ENCODE peak calls at places on chromosome 5, in nine cellular contexts. One of them, this sample, is unnamed.

GRCh38 chr5:94508421-94509148 is 109.8 kb downstream of the KIAA0825 start:
- DNase-seq in heart right ventricle: no peak
- DNase-seq in body of pancreas: no peak
- DNase-seq in psoas muscle: no peak
- DNase-seq in upper lobe of right lung: no peak
- DNase-seq in sigmoid colon: no peak
- DNase-seq in HCT116: no peak
- DNase-seq in testis: no peak
- DNase-seq in esophagus squamous epithelium: no peak
- DNase-seq in this sample: no peak

GRCh38 chr5:60018091-60018490 is 124.6 kb upstream of the PDE4D start:
- DNase-seq in psoas muscle: no peak
- DNase-seq in upper lobe of right lung: no peak
- DNase-seq in heart right ventricle: no peak
- DNase-seq in sigmoid colon: no peak
- DNase-seq in testis: no peak
- DNase-seq in HCT116: no peak
- DNase-seq in body of pancreas: no peak
- DNase-seq in esophagus squamous epithelium: no peak
- DNase-seq in this sample: no peak

GRCh38 chr5:175746851-175747250 is 89.0 kb downstream of the HRH2 start:
- DNase-seq in sigmoid colon: no peak
- DNase-seq in heart right ventricle: no peak
- DNase-seq in upper lobe of right lung: no peak
- DNase-seq in body of pancreas: no peak
- DNase-seq in esophagus squamous epithelium: no peak
- DNase-seq in HCT116: peak; percentile 36
- DNase-seq in psoas muscle: no peak
- DNase-seq in testis: no peak
- DNase-seq in this sample: no peak

GRCh38 chr5:77707786-77708185 is 68.4 kb downstream of the TBCA start:
- DNase-seq in body of pancreas: no peak
- DNase-seq in psoas muscle: no peak
- DNase-seq in HCT116: no peak
- DNase-seq in upper lobe of right lung: no peak
- DNase-seq in testis: no peak
- DNase-seq in esophagus squamous epithelium: no peak
- DNase-seq in heart right ventricle: no peak
- DNase-seq in sigmoid colon: no peak
- DNase-seq in this sample: no peak

GRCh38 chr5:1285883-1286291 is 9.0 kb downstream of the TERT start:
- DNase-seq in HCT116: no peak
- DNase-seq in body of pancreas: no peak
- DNase-seq in upper lobe of right lung: peak; percentile 55
- DNase-seq in psoas muscle: no peak
- DNase-seq in testis: no peak
- DNase-seq in heart right ventricle: no peak
- DNase-seq in esophagus squamous epithelium: no peak
- DNase-seq in sigmoid colon: no peak
- DNase-seq in this sample: no peak

GRCh38 chr5:55498466-55498865 is 36.3 kb downstream of the PLPP1 start:
- DNase-seq in sigmoid colon: no peak
- DNase-seq in testis: no peak
- DNase-seq in HCT116: no peak
- DNase-seq in psoas muscle: no peak
- DNase-seq in upper lobe of right lung: no peak
- DNase-seq in heart right ventricle: no peak
- DNase-seq in esophagus squamous epithelium: no peak
- DNase-seq in body of pancreas: no peak
- DNase-seq in this sample: no peak

GRCh38 chr5:150670275-150670960 is 9.4 kb downstream of the MYOZ3 start:
- DNase-seq in esophagus squamous epithelium: no peak
- DNase-seq in body of pancreas: no peak
- DNase-seq in sigmoid colon: no peak
- DNase-seq in heart right ventricle: no peak
- DNase-seq in upper lobe of right lung: no peak
- DNase-seq in testis: no peak
- DNase-seq in psoas muscle: no peak
- DNase-seq in HCT116: no peak
- DNase-seq in this sample: no peak

GRCh38 chr5:53303105-53303504 is 177.3 kb upstream of the FST start:
- DNase-seq in testis: no peak
- DNase-seq in HCT116: no peak
- DNase-seq in sigmoid colon: no peak
- DNase-seq in heart right ventricle: no peak
- DNase-seq in upper lobe of right lung: no peak
- DNase-seq in esophagus squamous epithelium: no peak
- DNase-seq in body of pancreas: no peak
- DNase-seq in psoas muscle: no peak
- DNase-seq in this sample: no peak

GRCh38 chr5:30343707-30344106 is 849.8 kb upstream of the CDH6 start:
- DNase-seq in testis: no peak
- DNase-seq in sigmoid colon: no peak
- DNase-seq in upper lobe of right lung: no peak
- DNase-seq in body of pancreas: no peak
- DNase-seq in psoas muscle: no peak
- DNase-seq in heart right ventricle: no peak
- DNase-seq in esophagus squamous epithelium: no peak
- DNase-seq in HCT116: no peak
- DNase-seq in this sample: no peak

GRCh38 chr5:65334077-65334476 is 147.6 kb downstream of the ADAMTS6 start:
- DNase-seq in sigmoid colon: no peak
- DNase-seq in body of pancreas: peak; percentile 56
- DNase-seq in upper lobe of right lung: no peak
- DNase-seq in HCT116: no peak
- DNase-seq in esophagus squamous epithelium: no peak
- DNase-seq in heart right ventricle: no peak
- DNase-seq in psoas muscle: no peak
- DNase-seq in testis: no peak
- DNase-seq in this sample: peak; percentile 56

GRCh38 chr5:142358648-142359047 is 33.8 kb upstream of the SPRY4 start:
- DNase-seq in body of pancreas: no peak
- DNase-seq in upper lobe of right lung: no peak
- DNase-seq in esophagus squamous epithelium: no peak
- DNase-seq in HCT116: no peak
- DNase-seq in sigmoid colon: peak; percentile 24
- DNase-seq in testis: no peak
- DNase-seq in heart right ventricle: no peak
- DNase-seq in psoas muscle: no peak
- DNase-seq in this sample: no peak
- H3K4me1 ChIP-seq in body of pancreas: peaks cover 46% of the 10 kb centered on the region
- H3K4me1 ChIP-seq in upper lobe of right lung: peaks cover 29% of the 10 kb centered on the region
- H3K4me1 ChIP-seq in esophagus squamous epithelium: peaks cover 41% of the 10 kb centered on the region
- H3K4me1 ChIP-seq in HCT116: peaks cover 91% of the 10 kb centered on the region
- H3K4me1 ChIP-seq in sigmoid colon: no peaks in the 10 kb centered on the region
- H3K4me1 ChIP-seq in testis: peaks cover 8% of the 10 kb centered on the region
- H3K4me1 ChIP-seq in heart right ventricle: peaks cover 16% of the 10 kb centered on the region
- H3K4me1 ChIP-seq in psoas muscle: peaks cover 13% of the 10 kb centered on the region
- H3K4me1 ChIP-seq in this sample: peaks cover 28% of the 10 kb centered on the region

GRCh38 chr5:39815701-39816100 is 390.9 kb upstream of the DAB2 start:
- DNase-seq in psoas muscle: no peak
- DNase-seq in upper lobe of right lung: no peak
- DNase-seq in body of pancreas: no peak
- DNase-seq in testis: no peak
- DNase-seq in esophagus squamous epithelium: no peak
- DNase-seq in heart right ventricle: no peak
- DNase-seq in HCT116: no peak
- DNase-seq in sigmoid colon: no peak
- DNase-seq in this sample: no peak

GRCh38 chr5:39816111-39816834 is 391.5 kb upstream of the DAB2 start:
- DNase-seq in body of pancreas: no peak
- DNase-seq in esophagus squamous epithelium: no peak
- DNase-seq in testis: no peak
- DNase-seq in sigmoid colon: no peak
- DNase-seq in psoas muscle: no peak
- DNase-seq in heart right ventricle: no peak
- DNase-seq in HCT116: no peak
- DNase-seq in upper lobe of right lung: no peak
- DNase-seq in this sample: no peak

DNA sequence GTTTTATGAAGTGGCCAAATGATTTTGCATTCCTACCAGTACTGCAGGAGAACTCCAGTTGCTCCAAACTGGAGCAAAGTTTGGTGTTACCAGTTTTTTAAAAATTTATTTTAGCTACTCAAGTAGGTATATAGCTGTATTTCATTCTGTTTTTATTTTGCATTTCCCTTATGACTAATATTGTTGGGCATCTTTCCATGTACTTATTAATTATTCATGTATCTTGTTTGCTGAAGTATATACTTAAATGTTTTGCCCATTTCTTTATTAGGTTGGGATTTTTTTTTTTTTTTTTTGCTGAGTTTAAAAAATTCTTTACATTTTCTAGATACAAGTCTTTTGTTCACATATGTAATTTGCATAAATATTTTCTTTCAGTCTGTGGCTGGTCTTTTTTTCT is 386.6 kb upstream of the DAB2 start:
- DNase-seq in body of pancreas: no peak
- DNase-seq in upper lobe of right lung: no peak
- DNase-seq in sigmoid colon: no peak
- DNase-seq in HCT116: no peak
- DNase-seq in esophagus squamous epithelium: no peak
- DNase-seq in testis: no peak
- DNase-seq in heart right ventricle: no peak
- DNase-seq in psoas muscle: no peak
- DNase-seq in this sample: no peak
- H3K4me1 ChIP-seq in body of pancreas: peaks cover 6% of the 10 kb centered on the region
- H3K4me1 ChIP-seq in upper lobe of right lung: no peaks in the 10 kb centered on the region
- H3K4me1 ChIP-seq in sigmoid colon: no peaks in the 10 kb centered on the region
- H3K4me1 ChIP-seq in HCT116: no peaks in the 10 kb centered on the region
- H3K4me1 ChIP-seq in esophagus squamous epithelium: no peaks in the 10 kb centered on the region
- H3K4me1 ChIP-seq in testis: no peaks in the 10 kb centered on the region
- H3K4me1 ChIP-seq in heart right ventricle: no peaks in the 10 kb centered on the region
- H3K4me1 ChIP-seq in psoas muscle: no peaks in the 10 kb centered on the region
- H3K4me1 ChIP-seq in this sample: no peaks in the 10 kb centered on the region

GRCh38 chr5:179296150-179296821 is 49.0 kb downstream of the ADAMTS2 start:
- DNase-seq in testis: no peak
- DNase-seq in upper lobe of right lung: peak; percentile 57
- DNase-seq in sigmoid colon: peak; percentile 56
- DNase-seq in HCT116: no peak
- DNase-seq in psoas muscle: peak; percentile 8
- DNase-seq in body of pancreas: no peak
- DNase-seq in heart right ventricle: peak; percentile 8
- DNase-seq in esophagus squamous epithelium: no peak
- DNase-seq in this sample: no peak
- H3K4me1 ChIP-seq in testis: peaks cover 9% of the 10 kb centered on the region
- H3K4me1 ChIP-seq in upper lobe of right lung: no peaks in the 10 kb centered on the region
- H3K4me1 ChIP-seq in sigmoid colon: no peaks in the 10 kb centered on the region
- H3K4me1 ChIP-seq in HCT116: no peaks in the 10 kb centered on the region
- H3K4me1 ChIP-seq in psoas muscle: no peaks in the 10 kb centered on the region
- H3K4me1 ChIP-seq in body of pancreas: no peaks in the 10 kb centered on the region
- H3K4me1 ChIP-seq in heart right ventricle: no peaks in the 10 kb centered on the region
- H3K4me1 ChIP-seq in esophagus squamous epithelium: peaks cover 17% of the 10 kb centered on the region
- H3K4me1 ChIP-seq in this sample: peaks cover 4% of the 10 kb centered on the region

GRCh38 chr5:111748304-111748763 is 8.7 kb downstream of the NREP start:
- DNase-seq in HCT116: peak; percentile 16
- DNase-seq in heart right ventricle: no peak
- DNase-seq in upper lobe of right lung: no peak
- DNase-seq in psoas muscle: no peak
- DNase-seq in testis: no peak
- DNase-seq in esophagus squamous epithelium: no peak
- DNase-seq in sigmoid colon: no peak
- DNase-seq in body of pancreas: no peak
- DNase-seq in this sample: no peak

GRCh38 chr5:111752426-111752965 is 4.5 kb downstream of the NREP start:
- DNase-seq in sigmoid colon: no peak
- DNase-seq in psoas muscle: no peak
- DNase-seq in HCT116: no peak
- DNase-seq in body of pancreas: no peak
- DNase-seq in testis: no peak
- DNase-seq in heart right ventricle: no peak
- DNase-seq in upper lobe of right lung: no peak
- DNase-seq in esophagus squamous epithelium: no peak
- DNase-seq in this sample: no peak

GRCh38 chr5:111746791-111747190 is 10.2 kb downstream of the NREP start:
- DNase-seq in body of pancreas: no peak
- DNase-seq in testis: no peak
- DNase-seq in psoas muscle: no peak
- DNase-seq in esophagus squamous epithelium: no peak
- DNase-seq in upper lobe of right lung: no peak
- DNase-seq in heart right ventricle: no peak
- DNase-seq in HCT116: no peak
- DNase-seq in sigmoid colon: no peak
- DNase-seq in this sample: no peak

GRCh38 chr5:111747336-111747735 is 9.7 kb downstream of the NREP start:
- DNase-seq in esophagus squamous epithelium: no peak
- DNase-seq in testis: no peak
- DNase-seq in HCT116: no peak
- DNase-seq in psoas muscle: no peak
- DNase-seq in upper lobe of right lung: no peak
- DNase-seq in body of pancreas: no peak
- DNase-seq in sigmoid colon: no peak
- DNase-seq in heart right ventricle: no peak
- DNase-seq in this sample: no peak

DNA sequence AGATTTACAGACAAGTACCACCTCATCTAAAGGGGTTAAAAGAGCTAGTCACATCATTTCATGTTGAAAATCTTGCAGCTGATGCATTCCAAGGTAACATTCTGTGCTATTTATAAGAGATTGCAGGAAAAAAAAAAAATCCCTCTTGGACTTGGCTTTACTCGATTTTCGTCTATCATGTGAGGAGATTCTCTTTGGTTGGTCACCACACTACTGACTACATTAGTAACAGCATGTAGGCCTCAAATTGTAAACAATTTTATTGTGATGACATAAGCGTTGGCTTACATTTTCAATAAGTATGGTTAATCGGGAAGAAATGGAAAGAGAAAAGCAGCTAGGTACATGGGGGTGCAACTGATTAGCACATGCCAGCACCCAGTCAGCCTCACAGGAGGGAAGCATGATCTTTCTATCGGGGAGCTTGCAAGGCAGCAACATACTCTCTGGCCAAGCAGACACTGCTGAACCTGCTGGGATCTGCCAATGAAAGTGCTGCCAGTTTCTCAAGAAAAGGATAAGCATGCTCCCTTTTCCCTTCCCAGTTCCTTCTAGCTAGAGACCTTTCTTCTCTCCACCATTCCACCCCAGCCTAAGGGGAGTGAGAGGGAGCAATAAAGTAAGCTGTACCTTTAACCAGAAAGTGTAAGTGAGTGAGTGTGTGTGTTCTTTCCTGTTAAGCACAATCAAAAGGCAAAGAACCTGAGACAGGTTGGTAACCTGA is 7.5 kb downstream of the NREP start:
- DNase-seq in testis: no peak
- DNase-seq in sigmoid colon: no peak
- DNase-seq in psoas muscle: no peak
- DNase-seq in body of pancreas: no peak
- DNase-seq in esophagus squamous epithelium: no peak
- DNase-seq in upper lobe of right lung: no peak
- DNase-seq in HCT116: no peak
- DNase-seq in heart right ventricle: no peak
- DNase-seq in this sample: no peak
- H3K4me1 ChIP-seq in testis: no peaks in the 10 kb centered on the region
- H3K4me1 ChIP-seq in sigmoid colon: no peaks in the 10 kb centered on the region
- H3K4me1 ChIP-seq in psoas muscle: peaks cover 68% of the 10 kb centered on the region
- H3K4me1 ChIP-seq in body of pancreas: no peaks in the 10 kb centered on the region
- H3K4me1 ChIP-seq in esophagus squamous epithelium: peaks cover 31% of the 10 kb centered on the region
- H3K4me1 ChIP-seq in upper lobe of right lung: no peaks in the 10 kb centered on the region
- H3K4me1 ChIP-seq in HCT116: peaks cover 14% of the 10 kb centered on the region
- H3K4me1 ChIP-seq in heart right ventricle: peaks cover 20% of the 10 kb centered on the region
- H3K4me1 ChIP-seq in this sample: peaks cover 15% of the 10 kb centered on the region